ENCODE peak calls at places on chromosomes 12 and 14, in nine cellular contexts. R, G, C, V, O, L, F, X and S are unnamed samples.
A peak's percentile ranks its signal among the peaks of the same experiment; 100 is the strongest.

GRCh38 chr14:89956294-89957009 is 725 bp downstream of the TDP1 start:
- DNase-seq in O (peak; percentile 86), X (no peak), G (peak; percentile 68), C (peak; percentile 91), L (peak; percentile 68), R (peak; percentile 54), V (peak; percentile 39), F (peak; percentile 80), S (peak; percentile 96)

GRCh38 chr12:68934392-68934791 is 1.4 kb upstream of the CPM start:
- DNase-seq in R (no peak), F (no peak), L (no peak), X (no peak), O (no peak), G (no peak), C (no peak), V (no peak), S (no peak)

GRCh38 chr14:53993920-53994607 is 37.4 kb upstream of the BMP4 start:
- DNase-seq in G (no peak), V (no peak), X (no peak), O (no peak), F (no peak), C (peak; percentile 52), R (no peak), L (no peak), S (no peak)

GRCh38 chr12:115938794-115939377 is 338.6 kb downstream of the MED13L start:
- DNase-seq in F (no peak), O (no peak), L (no peak), V (no peak), R (no peak), G (no peak), C (no peak), X (no peak), S (no peak)

GRCh38 chr14:77142289-77142814 is 761 bp upstream of the ZDHHC22 start:
- DNase-seq in F (no peak), G (no peak), X (peak; percentile 82), O (peak; percentile 73), R (no peak), L (no peak), C (no peak), V (no peak), S (no peak)

GRCh38 chr14:77307099-77307496 is 13.6 kb downstream of the POMT2 start:
- DNase-seq in G (no peak), X (peak; percentile 55), O (no peak), C (peak; percentile 57), R (no peak), V (no peak), F (no peak), L (no peak), S (no peak)

GRCh38 chr12:21607701-21608100 is 3.1 kb upstream of the GYS2 start:
- DNase-seq in C (no peak), X (no peak), L (no peak), R (no peak), V (no peak), F (no peak), O (no peak), G (no peak), S (no peak)

GRCh38 chr12:66127695-66128094 is 2.9 kb downstream of the LLPH start:
- DNase-seq in X (no peak), F (no peak), L (no peak), G (no peak), R (no peak), C (no peak), V (no peak), O (no peak), S (peak; percentile 71)

GRCh38 chr12:63967358-63967757 is 122.9 kb downstream of the SRGAP1 start:
- DNase-seq in O (no peak), V (no peak), L (no peak), G (no peak), R (no peak), C (no peak), X (no peak), F (no peak), S (peak; percentile 53)

GRCh38 chr12:12791756-12792346 is 6.4 kb downstream of the APOLD1 start:
- DNase-seq in X (peak; percentile 61), F (no peak), C (no peak), V (peak; percentile 27), R (no peak), G (no peak), O (no peak), L (no peak), S (no peak)

GRCh38 chr14:100386846-100387245 is 63.7 kb downstream of the SLC25A47 start:
- DNase-seq in X (no peak), R (no peak), O (no peak), F (no peak), C (no peak), V (no peak), L (no peak), G (no peak), S (no peak)

GRCh38 chr14:35482994-35483515 is 50.9 kb upstream of the INSM2 start:
- DNase-seq in G (no peak), X (no peak), R (no peak), V (no peak), F (no peak), L (no peak), O (no peak), C (no peak), S (no peak)

GRCh38 chr14:59161571-59162175 is 26.8 kb upstream of the DAAM1 start:
- DNase-seq in G (no peak), R (no peak), O (no peak), F (no peak), V (no peak), L (no peak), C (peak; percentile 32), X (no peak), S (peak; percentile 88)

GRCh38 chr14:55274760-55275159 is 3.5 kb downstream of the FBXO34 start:
- DNase-seq in X (no peak), F (no peak), C (peak; percentile 9), O (no peak), L (no peak), R (no peak), G (no peak), V (no peak), S (peak; percentile 53)

GRCh38 chr14:21024668-21025373 is at the start of gene NDRG2:
- DNase-seq in C (no peak), V (peak; percentile 87), G (peak; percentile 70), O (peak; percentile 96), R (peak; percentile 71), L (peak; percentile 91), F (peak; percentile 95), X (peak; percentile 91), S (no peak)

GRCh38 chr14:71521736-71522135 is 410.5 kb upstream of the RGS6 start:
- DNase-seq in O (no peak), C (no peak), G (no peak), L (no peak), V (no peak), X (no peak), F (no peak), R (no peak), S (no peak)

GRCh38 chr12:82765971-82766705 is 79.4 kb downstream of the TMTC2 start:
- DNase-seq in O (no peak), V (no peak), X (no peak), G (no peak), R (no peak), C (no peak), L (no peak), F (no peak), S (no peak)

GRCh38 chr12:11653215-11653753 is 3.8 kb downstream of the ETV6 start:
- DNase-seq in V (no peak), G (no peak), O (no peak), X (no peak), L (no peak), C (peak; percentile 23), F (no peak), R (no peak), S (no peak)

GRCh38 chr14:33120966-33121365 is 182.3 kb downstream of the NPAS3 start:
- DNase-seq in V (no peak), X (no peak), C (peak; percentile 46), G (no peak), L (no peak), F (no peak), R (no peak), O (no peak), S (peak; percentile 15)

DNA sequence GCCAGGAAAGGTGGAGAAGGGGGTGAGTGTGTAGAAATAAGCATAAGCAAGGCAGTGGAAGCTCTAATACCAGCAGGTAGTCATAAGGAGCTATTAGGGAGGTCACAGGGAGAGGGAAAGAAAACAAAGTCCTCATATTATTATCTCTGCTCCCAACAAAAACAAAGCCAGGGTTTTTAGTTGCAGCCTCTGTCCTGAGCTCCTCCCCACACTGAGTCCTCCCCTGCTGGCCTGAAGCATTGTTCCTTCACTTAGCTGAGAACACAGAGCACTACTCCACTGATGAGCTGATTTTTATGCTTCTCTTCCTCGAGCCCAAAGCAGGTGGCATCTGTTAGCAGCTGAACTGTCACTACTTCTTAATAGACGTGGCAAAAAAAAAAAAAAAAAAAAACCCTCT is 10.4 kb upstream of the STAC3 start:
- DNase-seq in X (no peak), O (peak; percentile 82), R (no peak), F (no peak), G (no peak), V (no peak), C (no peak), L (no peak), S (no peak)
- H3K36me3 ChIP-seq in X (peaks cover 30% of the 10 kb centered on the region), O (peaks cover 40% of the 10 kb centered on the region), R (peaks cover under 1% of the 10 kb centered on the region), F (peaks cover 49% of the 10 kb centered on the region), G (peaks cover 42% of the 10 kb centered on the region), V (peaks cover 40% of the 10 kb centered on the region), C (peaks cover 8% of the 10 kb centered on the region), L (no peaks in the 10 kb centered on the region), S (peaks cover 11% of the 10 kb centered on the region)

DNA sequence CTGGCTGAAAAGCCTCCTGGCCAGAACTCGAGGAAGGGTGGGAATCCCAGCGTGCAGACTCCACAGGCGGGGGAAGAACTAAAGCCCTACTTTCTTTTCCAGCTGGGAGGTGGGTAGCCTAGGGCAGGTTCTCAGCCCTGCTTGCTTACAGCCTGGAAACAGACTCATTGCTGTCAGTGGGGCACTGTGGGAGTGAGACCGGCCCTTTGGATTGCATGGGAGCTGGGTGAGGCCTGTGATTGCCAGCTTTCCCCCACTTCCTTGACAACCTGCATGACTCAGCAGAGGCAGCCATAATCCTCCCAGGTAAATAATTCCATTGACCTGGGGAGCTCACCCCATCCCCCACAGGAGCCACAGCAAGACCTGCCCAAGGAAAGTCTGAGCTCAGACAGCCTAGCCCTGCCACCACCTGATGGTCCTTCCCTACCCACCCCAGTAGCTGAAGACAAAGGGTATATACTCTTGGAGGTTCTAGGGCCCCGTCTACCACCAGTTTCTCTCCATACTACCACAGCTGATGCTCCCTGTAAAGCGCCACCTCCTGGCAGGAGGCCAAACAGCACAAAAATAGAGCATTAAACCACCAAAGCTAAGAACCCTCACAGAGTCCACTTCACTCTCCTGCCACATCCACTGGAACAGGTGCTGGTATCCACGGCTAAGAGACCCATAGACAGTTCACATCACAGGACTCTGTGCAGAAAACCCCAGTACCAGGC is 294.1 kb downstream of the SEC23A start:
- DNase-seq in O (peak; percentile 80), V (no peak), G (no peak), R (no peak), X (no peak), C (peak; percentile 21), L (peak; percentile 89), F (peak; percentile 49), S (no peak)
- H3K27ac ChIP-seq in O (no peak overlapping the region), V (no peak overlapping the region), G (no peak overlapping the region), R (no peak overlapping the region), X (no peak overlapping the region), C (no peak overlapping the region), L (peak overlapping the region; percentile 79), F (no peak overlapping the region), S (no peak overlapping the region)

GRCh38 chr14:104792945-104793702 is 2.4 kb downstream of the AKT1 start:
- DNase-seq in O (peak; percentile 85), X (no peak), L (no peak), R (no peak), G (no peak), C (no peak), V (no peak), F (no peak), S (no peak)
- TF ChIP-seq CTCF in O (peak; percentile 59), X (no peak), L (no peak), R (no peak), G (no peak), C (no peak), V (no peak), F (no peak), S (peak; percentile 11)

GRCh38 chr14:101458536-101459391 is 102.5 kb upstream of the DIO3 start:
- DNase-seq in V (no peak), R (no peak), O (peak; percentile 82), G (no peak), L (no peak), X (no peak), F (peak; percentile 32), C (no peak), S (no peak)
- H3K36me3 ChIP-seq in V (no peaks in the 10 kb centered on the region), R (no peaks in the 10 kb centered on the region), O (no peaks in the 10 kb centered on the region), G (no peaks in the 10 kb centered on the region), L (no peaks in the 10 kb centered on the region), X (no peaks in the 10 kb centered on the region), F (no peaks in the 10 kb centered on the region), C (no peaks in the 10 kb centered on the region), S (no peaks in the 10 kb centered on the region)